ENCODE peak calls at places on chromosomes 11 and 22, in six cellular contexts. One of them, this sample, is unnamed.

GRCh38 chr11:102306048-102306575 is 11.2 kb upstream of the BIRC3 start:
- DNase-seq in SJCRH30: no peak
- DNase-seq in retina: no peak
- DNase-seq in activated T-cell treated with anti-CD3 and anti-CD28 coated beads for 1 hour: no peak
- DNase-seq in stimulated activated CD4-positive, alpha-beta T cell treated with anti-CD3 and anti-CD28 coated beads, Interleukin-2, amount 100 ng/mL, for 24 hours: no peak
- DNase-seq in activated CD4-positive, CD25-positive, alpha-beta regulatory T cell: no peak
- DNase-seq in this sample: no peak

GRCh38 chr22:28560005-28560742 is 119.5 kb downstream of the TTC28 start:
- DNase-seq in SJCRH30: peak; percentile 39
- DNase-seq in stimulated activated CD4-positive, alpha-beta T cell treated with anti-CD3 and anti-CD28 coated beads, Interleukin-2, amount 100 ng/mL, for 24 hours: no peak
- DNase-seq in activated T-cell treated with anti-CD3 and anti-CD28 coated beads for 1 hour: no peak
- DNase-seq in retina: no peak
- DNase-seq in activated CD4-positive, CD25-positive, alpha-beta regulatory T cell: no peak
- DNase-seq in this sample: no peak

GRCh38 chr11:3026803-3027202 is 30.4 kb downstream of the CARS1 start:
- DNase-seq in stimulated activated CD4-positive, alpha-beta T cell treated with anti-CD3 and anti-CD28 coated beads, Interleukin-2, amount 100 ng/mL, for 24 hours: no peak
- DNase-seq in SJCRH30: no peak
- DNase-seq in activated T-cell treated with anti-CD3 and anti-CD28 coated beads for 1 hour: no peak
- DNase-seq in retina: no peak
- DNase-seq in activated CD4-positive, CD25-positive, alpha-beta regulatory T cell: no peak
- DNase-seq in this sample: no peak

GRCh38 chr11:105670811-105671210 is 60.9 kb downstream of the GRIA4 start:
- DNase-seq in activated T-cell treated with anti-CD3 and anti-CD28 coated beads for 1 hour: no peak
- DNase-seq in retina: no peak
- DNase-seq in activated CD4-positive, CD25-positive, alpha-beta regulatory T cell: no peak
- DNase-seq in SJCRH30: no peak
- DNase-seq in stimulated activated CD4-positive, alpha-beta T cell treated with anti-CD3 and anti-CD28 coated beads, Interleukin-2, amount 100 ng/mL, for 24 hours: no peak
- DNase-seq in this sample: no peak

GRCh38 chr11:119616586-119617342 is 112.2 kb downstream of the NECTIN1 start:
- DNase-seq in activated CD4-positive, CD25-positive, alpha-beta regulatory T cell: no peak
- DNase-seq in retina: peak; percentile 66
- DNase-seq in activated T-cell treated with anti-CD3 and anti-CD28 coated beads for 1 hour: no peak
- DNase-seq in SJCRH30: peak; percentile 60
- DNase-seq in stimulated activated CD4-positive, alpha-beta T cell treated with anti-CD3 and anti-CD28 coated beads, Interleukin-2, amount 100 ng/mL, for 24 hours: no peak
- DNase-seq in this sample: no peak

GRCh38 chr11:69671734-69672465 is 3.3 kb downstream of the LTO1 start:
- DNase-seq in activated T-cell treated with anti-CD3 and anti-CD28 coated beads for 1 hour: no peak
- DNase-seq in retina: no peak
- DNase-seq in SJCRH30: no peak
- DNase-seq in stimulated activated CD4-positive, alpha-beta T cell treated with anti-CD3 and anti-CD28 coated beads, Interleukin-2, amount 100 ng/mL, for 24 hours: no peak
- DNase-seq in activated CD4-positive, CD25-positive, alpha-beta regulatory T cell: no peak
- DNase-seq in this sample: no peak

GRCh38 chr22:32695451-32695891 is 106.0 kb upstream of the TIMP3 start:
- DNase-seq in stimulated activated CD4-positive, alpha-beta T cell treated with anti-CD3 and anti-CD28 coated beads, Interleukin-2, amount 100 ng/mL, for 24 hours: no peak
- DNase-seq in retina: no peak
- DNase-seq in SJCRH30: no peak
- DNase-seq in activated T-cell treated with anti-CD3 and anti-CD28 coated beads for 1 hour: no peak
- DNase-seq in activated CD4-positive, CD25-positive, alpha-beta regulatory T cell: no peak
- DNase-seq in this sample: no peak

GRCh38 chr11:67273260-67273990 is 7.2 kb downstream of the GRK2 start:
- DNase-seq in activated CD4-positive, CD25-positive, alpha-beta regulatory T cell: no peak
- DNase-seq in SJCRH30: no peak
- DNase-seq in stimulated activated CD4-positive, alpha-beta T cell treated with anti-CD3 and anti-CD28 coated beads, Interleukin-2, amount 100 ng/mL, for 24 hours: no peak
- DNase-seq in activated T-cell treated with anti-CD3 and anti-CD28 coated beads for 1 hour: no peak
- DNase-seq in retina: no peak
- DNase-seq in this sample: no peak

GRCh38 chr11:128171496-128171895 is 415.9 kb downstream of the ETS1 start:
- DNase-seq in retina: no peak
- DNase-seq in stimulated activated CD4-positive, alpha-beta T cell treated with anti-CD3 and anti-CD28 coated beads, Interleukin-2, amount 100 ng/mL, for 24 hours: no peak
- DNase-seq in SJCRH30: no peak
- DNase-seq in activated CD4-positive, CD25-positive, alpha-beta regulatory T cell: no peak
- DNase-seq in activated T-cell treated with anti-CD3 and anti-CD28 coated beads for 1 hour: no peak
- DNase-seq in this sample: no peak

GRCh38 chr11:83480251-83480650 is 194.1 kb upstream of the CCDC90B start:
- DNase-seq in SJCRH30: no peak
- DNase-seq in stimulated activated CD4-positive, alpha-beta T cell treated with anti-CD3 and anti-CD28 coated beads, Interleukin-2, amount 100 ng/mL, for 24 hours: no peak
- DNase-seq in activated T-cell treated with anti-CD3 and anti-CD28 coated beads for 1 hour: no peak
- DNase-seq in retina: no peak
- DNase-seq in activated CD4-positive, CD25-positive, alpha-beta regulatory T cell: no peak
- DNase-seq in this sample: no peak

GRCh38 chr22:25882366-25882765 is 140.4 kb downstream of the MYO18B start:
- DNase-seq in activated CD4-positive, CD25-positive, alpha-beta regulatory T cell: no peak
- DNase-seq in stimulated activated CD4-positive, alpha-beta T cell treated with anti-CD3 and anti-CD28 coated beads, Interleukin-2, amount 100 ng/mL, for 24 hours: no peak
- DNase-seq in SJCRH30: no peak
- DNase-seq in activated T-cell treated with anti-CD3 and anti-CD28 coated beads for 1 hour: no peak
- DNase-seq in retina: no peak
- DNase-seq in this sample: no peak

GRCh38 chr11:78698612-78699011 is 123.9 kb upstream of the NARS2 start:
- DNase-seq in activated CD4-positive, CD25-positive, alpha-beta regulatory T cell: no peak
- DNase-seq in stimulated activated CD4-positive, alpha-beta T cell treated with anti-CD3 and anti-CD28 coated beads, Interleukin-2, amount 100 ng/mL, for 24 hours: no peak
- DNase-seq in activated T-cell treated with anti-CD3 and anti-CD28 coated beads for 1 hour: no peak
- DNase-seq in retina: no peak
- DNase-seq in SJCRH30: no peak
- DNase-seq in this sample: no peak

GRCh38 chr22:23062616-23063538 is 7.4 kb upstream of the GNAZ start:
- DNase-seq in activated CD4-positive, CD25-positive, alpha-beta regulatory T cell: no peak
- DNase-seq in activated T-cell treated with anti-CD3 and anti-CD28 coated beads for 1 hour: no peak
- DNase-seq in SJCRH30: no peak
- DNase-seq in retina: no peak
- DNase-seq in stimulated activated CD4-positive, alpha-beta T cell treated with anti-CD3 and anti-CD28 coated beads, Interleukin-2, amount 100 ng/mL, for 24 hours: no peak
- DNase-seq in this sample: no peak

GRCh38 chr11:83008581-83008923 is 63.1 kb downstream of the RAB30 start:
- DNase-seq in retina: no peak
- DNase-seq in SJCRH30: peak; percentile 53
- DNase-seq in activated T-cell treated with anti-CD3 and anti-CD28 coated beads for 1 hour: no peak
- DNase-seq in stimulated activated CD4-positive, alpha-beta T cell treated with anti-CD3 and anti-CD28 coated beads, Interleukin-2, amount 100 ng/mL, for 24 hours: no peak
- DNase-seq in activated CD4-positive, CD25-positive, alpha-beta regulatory T cell: no peak
- DNase-seq in this sample: no peak

GRCh38 chr22:43305806-43306205 is 37.4 kb downstream of the SCUBE1 start:
- DNase-seq in activated CD4-positive, CD25-positive, alpha-beta regulatory T cell: no peak
- DNase-seq in activated T-cell treated with anti-CD3 and anti-CD28 coated beads for 1 hour: no peak
- DNase-seq in SJCRH30: no peak
- DNase-seq in stimulated activated CD4-positive, alpha-beta T cell treated with anti-CD3 and anti-CD28 coated beads, Interleukin-2, amount 100 ng/mL, for 24 hours: no peak
- DNase-seq in retina: no peak
- DNase-seq in this sample: no peak

GRCh38 chr11:37511425-37511933 is 913.4 kb upstream of the RAG2 start:
- DNase-seq in retina: no peak
- DNase-seq in SJCRH30: no peak
- DNase-seq in activated T-cell treated with anti-CD3 and anti-CD28 coated beads for 1 hour: no peak
- DNase-seq in activated CD4-positive, CD25-positive, alpha-beta regulatory T cell: no peak
- DNase-seq in stimulated activated CD4-positive, alpha-beta T cell treated with anti-CD3 and anti-CD28 coated beads, Interleukin-2, amount 100 ng/mL, for 24 hours: no peak
- DNase-seq in this sample: no peak

GRCh38 chr22:20036119-20036518 is 15.2 kb downstream of the TANGO2 start:
- DNase-seq in activated CD4-positive, CD25-positive, alpha-beta regulatory T cell: no peak
- DNase-seq in stimulated activated CD4-positive, alpha-beta T cell treated with anti-CD3 and anti-CD28 coated beads, Interleukin-2, amount 100 ng/mL, for 24 hours: no peak
- DNase-seq in retina: no peak
- DNase-seq in activated T-cell treated with anti-CD3 and anti-CD28 coated beads for 1 hour: no peak
- DNase-seq in SJCRH30: no peak
- DNase-seq in this sample: no peak

GRCh38 chr11:47359586-47359985 is 7.1 kb upstream of the MYBPC3 start:
- DNase-seq in activated CD4-positive, CD25-positive, alpha-beta regulatory T cell: no peak
- DNase-seq in SJCRH30: no peak
- DNase-seq in stimulated activated CD4-positive, alpha-beta T cell treated with anti-CD3 and anti-CD28 coated beads, Interleukin-2, amount 100 ng/mL, for 24 hours: no peak
- DNase-seq in retina: no peak
- DNase-seq in activated T-cell treated with anti-CD3 and anti-CD28 coated beads for 1 hour: no peak
- DNase-seq in this sample: no peak

GRCh38 chr11:2399488-2400068 is 972 bp upstream of the TSSC4 start:
- DNase-seq in stimulated activated CD4-positive, alpha-beta T cell treated with anti-CD3 and anti-CD28 coated beads, Interleukin-2, amount 100 ng/mL, for 24 hours: no peak
- DNase-seq in SJCRH30: no peak
- DNase-seq in activated CD4-positive, CD25-positive, alpha-beta regulatory T cell: no peak
- DNase-seq in activated T-cell treated with anti-CD3 and anti-CD28 coated beads for 1 hour: no peak
- DNase-seq in retina: no peak
- DNase-seq in this sample: no peak

GRCh38 chr11:19742595-19743292 is 30.1 kb downstream of the NAV2 start:
- DNase-seq in activated CD4-positive, CD25-positive, alpha-beta regulatory T cell: peak; percentile 25
- DNase-seq in stimulated activated CD4-positive, alpha-beta T cell treated with anti-CD3 and anti-CD28 coated beads, Interleukin-2, amount 100 ng/mL, for 24 hours: peak; percentile 74
- DNase-seq in activated T-cell treated with anti-CD3 and anti-CD28 coated beads for 1 hour: peak; percentile 49
- DNase-seq in retina: peak; percentile 81
- DNase-seq in SJCRH30: peak; percentile 90
- DNase-seq in this sample: peak; percentile 57

GRCh38 chr11:110711776-110712642 is at the start of gene ARHGAP20:
- DNase-seq in activated T-cell treated with anti-CD3 and anti-CD28 coated beads for 1 hour: no peak
- DNase-seq in SJCRH30: no peak
- DNase-seq in stimulated activated CD4-positive, alpha-beta T cell treated with anti-CD3 and anti-CD28 coated beads, Interleukin-2, amount 100 ng/mL, for 24 hours: peak; percentile 68
- DNase-seq in retina: peak; percentile 83
- DNase-seq in activated CD4-positive, CD25-positive, alpha-beta regulatory T cell: no peak
- DNase-seq in this sample: peak; percentile 78

GRCh38 chr11:18720086-18720810 is 5.7 kb downstream of the IGSF22 start:
- DNase-seq in activated CD4-positive, CD25-positive, alpha-beta regulatory T cell: no peak
- DNase-seq in retina: no peak
- DNase-seq in SJCRH30: no peak
- DNase-seq in activated T-cell treated with anti-CD3 and anti-CD28 coated beads for 1 hour: no peak
- DNase-seq in stimulated activated CD4-positive, alpha-beta T cell treated with anti-CD3 and anti-CD28 coated beads, Interleukin-2, amount 100 ng/mL, for 24 hours: no peak
- DNase-seq in this sample: no peak

GRCh38 chr11:47487421-47487820 is 38.5 kb upstream of the RAPSN start:
- DNase-seq in stimulated activated CD4-positive, alpha-beta T cell treated with anti-CD3 and anti-CD28 coated beads, Interleukin-2, amount 100 ng/mL, for 24 hours: no peak
- DNase-seq in activated CD4-positive, CD25-positive, alpha-beta regulatory T cell: no peak
- DNase-seq in SJCRH30: no peak
- DNase-seq in retina: no peak
- DNase-seq in activated T-cell treated with anti-CD3 and anti-CD28 coated beads for 1 hour: no peak
- DNase-seq in this sample: no peak

GRCh38 chr11:44944853-44945235 is 5.8 kb downstream of the TP53I11 start:
- DNase-seq in activated CD4-positive, CD25-positive, alpha-beta regulatory T cell: no peak
- DNase-seq in SJCRH30: no peak
- DNase-seq in retina: no peak
- DNase-seq in stimulated activated CD4-positive, alpha-beta T cell treated with anti-CD3 and anti-CD28 coated beads, Interleukin-2, amount 100 ng/mL, for 24 hours: no peak
- DNase-seq in activated T-cell treated with anti-CD3 and anti-CD28 coated beads for 1 hour: no peak
- DNase-seq in this sample: no peak

GRCh38 chr11:131441398-131441797 is 71.0 kb downstream of the NTM start:
- DNase-seq in SJCRH30: no peak
- DNase-seq in activated CD4-positive, CD25-positive, alpha-beta regulatory T cell: no peak
- DNase-seq in retina: no peak
- DNase-seq in stimulated activated CD4-positive, alpha-beta T cell treated with anti-CD3 and anti-CD28 coated beads, Interleukin-2, amount 100 ng/mL, for 24 hours: no peak
- DNase-seq in activated T-cell treated with anti-CD3 and anti-CD28 coated beads for 1 hour: no peak
- DNase-seq in this sample: no peak

GRCh38 chr11:44555031-44555800 is 10.2 kb upstream of the CD82 start:
- DNase-seq in activated CD4-positive, CD25-positive, alpha-beta regulatory T cell: no peak
- DNase-seq in activated T-cell treated with anti-CD3 and anti-CD28 coated beads for 1 hour: no peak
- DNase-seq in SJCRH30: peak; percentile 53
- DNase-seq in stimulated activated CD4-positive, alpha-beta T cell treated with anti-CD3 and anti-CD28 coated beads, Interleukin-2, amount 100 ng/mL, for 24 hours: no peak
- DNase-seq in retina: no peak
- DNase-seq in this sample: no peak

GRCh38 chr11:130858215-130858614 is 58.1 kb downstream of the SNX19 start:
- DNase-seq in activated T-cell treated with anti-CD3 and anti-CD28 coated beads for 1 hour: no peak
- DNase-seq in SJCRH30: peak; percentile 21
- DNase-seq in retina: no peak
- DNase-seq in activated CD4-positive, CD25-positive, alpha-beta regulatory T cell: no peak
- DNase-seq in stimulated activated CD4-positive, alpha-beta T cell treated with anti-CD3 and anti-CD28 coated beads, Interleukin-2, amount 100 ng/mL, for 24 hours: no peak
- DNase-seq in this sample: no peak

GRCh38 chr11:134725939-134726639 is 314.0 kb upstream of the B3GAT1 start:
- DNase-seq in activated T-cell treated with anti-CD3 and anti-CD28 coated beads for 1 hour: no peak
- DNase-seq in stimulated activated CD4-positive, alpha-beta T cell treated with anti-CD3 and anti-CD28 coated beads, Interleukin-2, amount 100 ng/mL, for 24 hours: no peak
- DNase-seq in activated CD4-positive, CD25-positive, alpha-beta regulatory T cell: no peak
- DNase-seq in retina: peak; percentile 11
- DNase-seq in SJCRH30: no peak
- DNase-seq in this sample: no peak

GRCh38 chr11:22780914-22781593 is 48.5 kb downstream of the SVIP start:
- DNase-seq in activated T-cell treated with anti-CD3 and anti-CD28 coated beads for 1 hour: no peak
- DNase-seq in retina: peak; percentile 46
- DNase-seq in SJCRH30: no peak
- DNase-seq in activated CD4-positive, CD25-positive, alpha-beta regulatory T cell: no peak
- DNase-seq in stimulated activated CD4-positive, alpha-beta T cell treated with anti-CD3 and anti-CD28 coated beads, Interleukin-2, amount 100 ng/mL, for 24 hours: no peak
- DNase-seq in this sample: no peak

GRCh38 chr22:29973269-29973668 is 90.3 kb downstream of the MTMR3 start:
- DNase-seq in activated CD4-positive, CD25-positive, alpha-beta regulatory T cell: no peak
- DNase-seq in retina: no peak
- DNase-seq in stimulated activated CD4-positive, alpha-beta T cell treated with anti-CD3 and anti-CD28 coated beads, Interleukin-2, amount 100 ng/mL, for 24 hours: no peak
- DNase-seq in SJCRH30: no peak
- DNase-seq in activated T-cell treated with anti-CD3 and anti-CD28 coated beads for 1 hour: no peak
- DNase-seq in this sample: no peak

GRCh38 chr22:20567371-20567847 is 60.0 kb downstream of the MED15 start:
- DNase-seq in retina: no peak
- DNase-seq in activated T-cell treated with anti-CD3 and anti-CD28 coated beads for 1 hour: no peak
- DNase-seq in SJCRH30: no peak
- DNase-seq in activated CD4-positive, CD25-positive, alpha-beta regulatory T cell: no peak
- DNase-seq in stimulated activated CD4-positive, alpha-beta T cell treated with anti-CD3 and anti-CD28 coated beads, Interleukin-2, amount 100 ng/mL, for 24 hours: no peak
- DNase-seq in this sample: no peak

GRCh38 chr11:65008016-65008415 is 5.9 kb upstream of the ARL2 start:
- DNase-seq in SJCRH30: no peak
- DNase-seq in stimulated activated CD4-positive, alpha-beta T cell treated with anti-CD3 and anti-CD28 coated beads, Interleukin-2, amount 100 ng/mL, for 24 hours: no peak
- DNase-seq in retina: no peak
- DNase-seq in activated T-cell treated with anti-CD3 and anti-CD28 coated beads for 1 hour: no peak
- DNase-seq in activated CD4-positive, CD25-positive, alpha-beta regulatory T cell: no peak
- DNase-seq in this sample: no peak

GRCh38 chr22:50705219-50705691 is 32.6 kb downstream of the SHANK3 start:
- DNase-seq in activated CD4-positive, CD25-positive, alpha-beta regulatory T cell: no peak
- DNase-seq in retina: peak; percentile 87
- DNase-seq in SJCRH30: peak; percentile 82
- DNase-seq in stimulated activated CD4-positive, alpha-beta T cell treated with anti-CD3 and anti-CD28 coated beads, Interleukin-2, amount 100 ng/mL, for 24 hours: no peak
- DNase-seq in activated T-cell treated with anti-CD3 and anti-CD28 coated beads for 1 hour: no peak
- DNase-seq in this sample: no peak

GRCh38 chr22:24969588-24970301 is 17.2 kb downstream of the KIAA1671 start:
- DNase-seq in SJCRH30: no peak
- DNase-seq in retina: no peak
- DNase-seq in stimulated activated CD4-positive, alpha-beta T cell treated with anti-CD3 and anti-CD28 coated beads, Interleukin-2, amount 100 ng/mL, for 24 hours: no peak
- DNase-seq in activated T-cell treated with anti-CD3 and anti-CD28 coated beads for 1 hour: no peak
- DNase-seq in activated CD4-positive, CD25-positive, alpha-beta regulatory T cell: no peak
- DNase-seq in this sample: no peak

GRCh38 chr11:3120071-3120792 is 44.9 kb downstream of the OSBPL5 start:
- DNase-seq in stimulated activated CD4-positive, alpha-beta T cell treated with anti-CD3 and anti-CD28 coated beads, Interleukin-2, amount 100 ng/mL, for 24 hours: no peak
- DNase-seq in activated CD4-positive, CD25-positive, alpha-beta regulatory T cell: no peak
- DNase-seq in activated T-cell treated with anti-CD3 and anti-CD28 coated beads for 1 hour: no peak
- DNase-seq in retina: no peak
- DNase-seq in SJCRH30: no peak
- DNase-seq in this sample: no peak

GRCh38 chr11:119486691-119487259 is 63.8 kb upstream of the THY1 start:
- DNase-seq in activated T-cell treated with anti-CD3 and anti-CD28 coated beads for 1 hour: no peak
- DNase-seq in stimulated activated CD4-positive, alpha-beta T cell treated with anti-CD3 and anti-CD28 coated beads, Interleukin-2, amount 100 ng/mL, for 24 hours: no peak
- DNase-seq in retina: no peak
- DNase-seq in SJCRH30: no peak
- DNase-seq in activated CD4-positive, CD25-positive, alpha-beta regulatory T cell: no peak
- DNase-seq in this sample: no peak